ENCODE peak calls at places on chromosome 14, in seven cellular contexts. D is SHP77; I is activated CD4-positive, alpha-beta T cell treated with anti-CD3 and anti-CD28 coated beads, Interleukin-2, amount 50 U/mL, for 1 hour; B is stimulated activated CD8-positive, alpha-beta memory T cell treated with anti-CD3 and anti-CD28 coated beads, Interleukin-15, amount 100 ng/mL, for 24 hours; N is GM06990; C is kidney tubule cell; Y is HS-5. Z is an unnamed sample.

GRCh38 chr14:35346738-35347322 is 54.6 kb downstream of the PSMA6 start:
- DNase-seq in D (no peak), I (no peak), B (no peak), N (no peak), C (no peak), Y (no peak), Z (peak)

GRCh38 chr14:81776531-81776930 is 242.9 kb upstream of the SEL1L start:
- DNase-seq in D (no peak), I (no peak), B (no peak), N (no peak), C (no peak), Y (no peak), Z (no peak)

GRCh38 chr14:92368001-92368400 is 45.0 kb downstream of the SLC24A4 start:
- DNase-seq in D (no peak), I (no peak), B (no peak), N (no peak), C (no peak), Y (no peak), Z (no peak)

GRCh38 chr14:104651876-104652260 is 37.5 kb upstream of the INF2 start:
- DNase-seq in D (peak), I (no peak), B (no peak), N (no peak), C (no peak), Y (no peak), Z (no peak)

GRCh38 chr14:80959448-80960006 is 4.1 kb downstream of the TSHR start:
- DNase-seq in D (no peak), I (peak), B (no peak), N (peak), C (no peak), Y (no peak), Z (no peak)

GRCh38 chr14:78010688-78011087 is 159.5 kb upstream of the NRXN3 start:
- DNase-seq in D (no peak), I (no peak), B (no peak), N (no peak), C (peak), Y (no peak), Z (no peak)

GRCh38 chr14:57182760-57183503 is 85.8 kb downstream of the EXOC5 start:
- DNase-seq in D (peak), I (no peak), B (no peak), N (no peak), C (peak), Y (no peak), Z (no peak)

GRCh38 chr14:33275879-33276278 is 337.2 kb downstream of the NPAS3 start:
- DNase-seq in D (no peak), I (no peak), B (no peak), N (no peak), C (no peak), Y (no peak), Z (no peak)

GRCh38 chr14:49767473-49768300 is at the start of gene KLHDC2:
- DNase-seq in D (peak), I (peak), B (peak), N (peak), C (peak), Y (peak), Z (peak)

GRCh38 chr14:25108959-25109358 is 59.0 kb upstream of the STXBP6 start:
- DNase-seq in D (no peak), I (no peak), B (no peak), N (no peak), C (no peak), Y (no peak), Z (no peak)

GRCh38 chr14:103548463-103549351 is 13.8 kb downstream of the BAG5 start:
- DNase-seq in D (no peak), I (no peak), B (no peak), N (no peak), C (no peak), Y (no peak), Z (no peak)

GRCh38 chr14:101959277-101959676 is 5.1 kb upstream of the DYNC1H1 start:
- DNase-seq in D (no peak), I (no peak), B (no peak), N (no peak), C (no peak), Y (no peak), Z (no peak)

GRCh38 chr14:78959674-78960264 is 789.6 kb downstream of the NRXN3 start:
- DNase-seq in D (peak), I (peak), B (peak), N (peak), C (peak), Y (peak), Z (peak)

GRCh38 chr14:93748208-93749080 is 39.8 kb downstream of the PRIMA1 start:
- DNase-seq in D (no peak), I (no peak), B (no peak), N (no peak), C (no peak), Y (no peak), Z (no peak)

Z was measured in omental fat pad.